ENCODE peak calls at places on chromosomes 6 and 20, in nine cellular contexts. M, S, X, I, O, V, D, A and F are unnamed samples.

GRCh38 chr20:7770046-7770445 is 170.2 kb downstream of the HAO1 start:
- DNase-seq in M (no peak), S (no peak), X (no peak), I (no peak), O (no peak), V (no peak), D (no peak), A (no peak), F (no peak)

GRCh38 chr6:45609141-45609638 is 231.5 kb upstream of the SUPT3H start:
- DNase-seq in M (no peak), S (no peak), X (peak; percentile 96), I (no peak), O (no peak), V (no peak), D (no peak), A (no peak), F (no peak)

GRCh38 chr20:32930181-32930580 is 71.5 kb downstream of the EFCAB8 start:
- DNase-seq in M (no peak), S (no peak), X (no peak), I (no peak), O (no peak), V (no peak), D (no peak), A (no peak), F (no peak)

GRCh38 chr6:14321992-14322772 is 204.6 kb downstream of the CD83 start:
- DNase-seq in M (no peak), S (no peak), X (peak; percentile 4), I (peak; percentile 54), O (no peak), V (no peak), D (no peak), A (no peak), F (peak; percentile 18)

GRCh38 chr6:52697903-52698302 is 27.0 kb downstream of the TMEM14A start:
- DNase-seq in M (no peak), S (no peak), X (peak; percentile 13), I (peak; percentile 43), O (peak; percentile 14), V (no peak), D (no peak), A (no peak), F (no peak)

GRCh38 chr6:137313928-137314855 is 95.0 kb upstream of the IFNGR1 start:
- DNase-seq in M (peak; percentile 74), S (peak; percentile 60), X (peak; percentile 79), I (peak; percentile 72), O (peak; percentile 30), V (peak; percentile 84), D (peak; percentile 60), A (peak; percentile 81), F (peak; percentile 87)

GRCh38 chr6:169324086-169324485 is 70.4 kb upstream of the THBS2 start:
- DNase-seq in M (no peak), S (no peak), X (no peak), I (no peak), O (no peak), V (no peak), D (no peak), A (no peak), F (no peak)

GRCh38 chr6:135182120-135182992 is 1.2 kb downstream of the MYB start:
- DNase-seq in M (peak; percentile 16), S (no peak), X (peak; percentile 6), I (peak; percentile 24), O (peak; percentile 23), V (no peak), D (no peak), A (no peak), F (peak; percentile 55)

GRCh38 chr6:84522135-84522535 is 242.3 kb downstream of the TBX18 start:
- DNase-seq in M (no peak), S (no peak), X (peak; percentile 90), I (no peak), O (peak; percentile 77), V (no peak), D (no peak), A (peak; percentile 22), F (no peak)

GRCh38 chr6:4928426-4928825 is 75.4 kb downstream of the RPP40 start:
- DNase-seq in M (no peak), S (no peak), X (peak; percentile 28), I (no peak), O (peak; percentile 37), V (no peak), D (no peak), A (peak; percentile 50), F (no peak)

GRCh38 chr6:166520905-166521834 is 65.3 kb downstream of the RAMACL start:
- DNase-seq in M (no peak), S (no peak), X (peak; percentile 34), I (no peak), O (peak; percentile 18), V (no peak), D (no peak), A (no peak), F (no peak)

GRCh38 chr6:95087394-95088097 is 489.8 kb upstream of the MANEA start:
- DNase-seq in M (peak; percentile 34), S (no peak), X (peak; percentile 96), I (no peak), O (peak; percentile 86), V (no peak), D (peak; percentile 9), A (peak; percentile 58), F (no peak)

GRCh38 chr6:106551155-106551554 is 78.1 kb downstream of the RTN4IP1 start:
- DNase-seq in M (no peak), S (no peak), X (no peak), I (no peak), O (no peak), V (no peak), D (no peak), A (no peak), F (no peak)

GRCh38 chr6:56002336-56002735 is 126.9 kb upstream of the BMP5 start:
- DNase-seq in M (no peak), S (no peak), X (peak; percentile 20), I (no peak), O (no peak), V (no peak), D (no peak), A (no peak), F (no peak)

GRCh38 chr6:1739680-1740079 is 130.0 kb downstream of the FOXC1 start:
- DNase-seq in M (no peak), S (no peak), X (no peak), I (no peak), O (no peak), V (no peak), D (no peak), A (no peak), F (no peak)

GRCh38 chr6:139003751-139004150 is 15.7 kb upstream of the REPS1 start:
- DNase-seq in M (no peak), S (no peak), X (no peak), I (no peak), O (no peak), V (no peak), D (no peak), A (no peak), F (no peak)

GRCh38 chr20:32462900-32463641 is 104.9 kb downstream of the ASXL1 start:
- DNase-seq in M (no peak), S (no peak), X (no peak), I (no peak), O (no peak), V (no peak), D (no peak), A (no peak), F (no peak)

GRCh38 chr20:63979549-63980316 is at the start of gene SAMD10:
- DNase-seq in M (peak; percentile 30), S (no peak), X (no peak), I (peak; percentile 42), O (no peak), V (no peak), D (peak; percentile 54), A (peak; percentile 51), F (peak; percentile 84)

GRCh38 chr6:84441456-84441855 is 214.0 kb upstream of the CEP162 start:
- DNase-seq in M (no peak), S (no peak), X (no peak), I (no peak), O (no peak), V (no peak), D (no peak), A (no peak), F (no peak)

GRCh38 chr6:117483645-117484016 is 1.2 kb downstream of the DCBLD1 start:
- DNase-seq in M (peak; percentile 24), S (no peak), X (peak; percentile 56), I (no peak), O (peak; percentile 40), V (no peak), D (no peak), A (peak; percentile 50), F (no peak)

GRCh38 chr20:10920396-10920795 is 246.6 kb upstream of the JAG1 start:
- DNase-seq in M (no peak), S (no peak), X (no peak), I (no peak), O (no peak), V (no peak), D (no peak), A (no peak), F (no peak)

GRCh38 chr6:41636803-41637178 is 1.5 kb upstream of the MDFI start:
- DNase-seq in M (peak; percentile 89), S (peak; percentile 73), X (no peak), I (peak; percentile 83), O (peak; percentile 91), V (no peak), D (no peak), A (peak; percentile 25), F (peak; percentile 37)

GRCh38 chr6:138417493-138418117 is 13.6 kb downstream of the HEBP2 start:
- DNase-seq in M (no peak), S (no peak), X (no peak), I (peak; percentile 54), O (no peak), V (no peak), D (no peak), A (no peak), F (no peak)

GRCh38 chr6:155473741-155474140 is 18.1 kb upstream of the NOX3 start:
- DNase-seq in M (no peak), S (no peak), X (no peak), I (no peak), O (no peak), V (no peak), D (no peak), A (no peak), F (no peak)

GRCh38 chr6:132369526-132369925 is 31.7 kb downstream of the MOXD1 start:
- DNase-seq in M (no peak), S (no peak), X (peak; percentile 46), I (no peak), O (peak; percentile 24), V (no peak), D (no peak), A (no peak), F (no peak)

GRCh38 chr6:134908906-134909516 is 40.9 kb downstream of the ALDH8A1 start:
- DNase-seq in M (peak; percentile 42), S (no peak), X (peak; percentile 98), I (peak; percentile 20), O (peak; percentile 100), V (no peak), D (peak; percentile 75), A (peak; percentile 89), F (no peak)

GRCh38 chr6:168778201-168778600 is 337.2 kb downstream of the SMOC2 start:
- DNase-seq in M (no peak), S (no peak), X (no peak), I (no peak), O (no peak), V (no peak), D (no peak), A (no peak), F (no peak)

GRCh38 chr20:37295001-37295400 is 5.5 kb downstream of the MANBAL start:
- DNase-seq in M (peak; percentile 92), S (no peak), X (peak; percentile 96), I (peak; percentile 91), O (peak; percentile 99), V (no peak), D (no peak), A (peak; percentile 97), F (no peak)

GRCh38 chr20:25860531-25861150 is 164.0 kb upstream of the ZNF337 start:
- DNase-seq in M (no peak), S (no peak), X (no peak), I (no peak), O (no peak), V (no peak), D (no peak), A (no peak), F (no peak)

GRCh38 chr6:11083491-11083890 is 10.1 kb upstream of the SMIM13 start:
- DNase-seq in M (no peak), S (no peak), X (peak; percentile 34), I (no peak), O (peak; percentile 68), V (no peak), D (no peak), A (no peak), F (no peak)

GRCh38 chr6:35634316-35634715 is 54.4 kb downstream of the FKBP5 start:
- DNase-seq in M (no peak), S (no peak), X (peak; percentile 39), I (no peak), O (no peak), V (no peak), D (no peak), A (no peak), F (no peak)